ENCODE peak calls at places on chromosomes 4 and X, in nine cellular contexts. B is transverse colon, E is tibial artery, I is upper lobe of right lung, W is heart right ventricle, J is WERI-Rb-1, S is mammary epithelial cell, X is GM12878, R is fibroblast of lung. P is an unnamed sample.

GRCh38 chr4:1113311-1114009 is at the start of gene RNF212:
- DNase-seq in W (peak; percentile 45), R (peak; percentile 5), B (peak; percentile 36), J (no peak), S (no peak), I (peak; percentile 83), X (no peak), E (no peak), P (no peak)

GRCh38 chr4:186871856-186872255 is 148.2 kb upstream of the FAT1 start:
- DNase-seq in E (no peak), B (no peak), I (no peak), R (no peak), J (no peak), S (no peak), X (no peak), W (no peak), P (no peak)

GRCh38 chrX:1661048-1661921 is 46.4 kb downstream of the ASMT start:
- DNase-seq in B (peak; percentile 68), J (peak; percentile 72), S (peak; percentile 12), X (peak; percentile 98), W (no peak), R (no peak), I (peak; percentile 79), E (peak; percentile 25), P (no peak)

GRCh38 chr4:122973465-122973864 is 51.1 kb upstream of the NUDT6 start:
- DNase-seq in B (no peak), W (no peak), E (no peak), S (no peak), J (no peak), R (no peak), X (no peak), I (no peak), P (no peak)

GRCh38 chr4:171281359-171281758 is 531.8 kb upstream of the GALNTL6 start:
- DNase-seq in S (no peak), I (no peak), E (no peak), X (no peak), B (no peak), J (no peak), W (no peak), R (no peak), P (no peak)

GRCh38 chr4:157992038-157992706 is 180.7 kb downstream of the GASK1B start:
- DNase-seq in B (no peak), I (no peak), X (no peak), R (peak; percentile 62), E (no peak), W (no peak), S (peak; percentile 58), J (peak; percentile 46), P (peak; percentile 52)

GRCh38 chrX:112056886-112057285 is 25.7 kb downstream of the TRPC5 start:
- DNase-seq in R (no peak), W (no peak), X (peak; percentile 13), I (no peak), E (no peak), S (no peak), J (no peak), B (no peak), P (no peak)

GRCh38 chr4:102089850-102090621 is 255.2 kb downstream of the SLC39A8 start:
- DNase-seq in J (no peak), X (no peak), R (no peak), E (no peak), S (no peak), I (no peak), W (no peak), B (no peak), P (no peak)

GRCh38 chr4:82428969-82429727 is 1.1 kb downstream of the HNRNPDL start:
- DNase-seq in S (peak; percentile 91), X (peak; percentile 52), W (peak; percentile 95), J (peak; percentile 91), I (peak; percentile 97), R (peak; percentile 78), B (peak; percentile 95), E (peak; percentile 86), P (peak; percentile 96)

GRCh38 chr4:88743696-88744095 is 46.1 kb upstream of the NAP1L5 start:
- DNase-seq in W (no peak), R (peak; percentile 95), B (no peak), S (no peak), J (no peak), X (no peak), E (no peak), I (no peak), P (no peak)

GRCh38 chrX:129682979-129683378 is 28.2 kb upstream of the APLN start:
- DNase-seq in X (no peak), R (no peak), E (no peak), W (no peak), B (no peak), J (no peak), S (no peak), I (no peak), P (no peak)

GRCh38 chr4:159141193-159141592 is 38.3 kb downstream of the RAPGEF2 start:
- DNase-seq in R (peak; percentile 74), J (no peak), W (no peak), E (no peak), X (no peak), S (no peak), B (no peak), I (no peak), P (no peak)

GRCh38 chr4:153067376-153067775 is 131.3 kb downstream of the FHDC1 start:
- DNase-seq in W (no peak), R (peak; percentile 57), B (peak; percentile 34), I (no peak), J (no peak), X (no peak), S (peak; percentile 24), E (no peak), P (peak; percentile 73)

GRCh38 chr4:100483796-100484195 is 34.0 kb downstream of the EMCN start:
- DNase-seq in B (no peak), X (no peak), I (no peak), W (no peak), S (no peak), R (no peak), J (no peak), E (no peak), P (no peak)

DNA sequence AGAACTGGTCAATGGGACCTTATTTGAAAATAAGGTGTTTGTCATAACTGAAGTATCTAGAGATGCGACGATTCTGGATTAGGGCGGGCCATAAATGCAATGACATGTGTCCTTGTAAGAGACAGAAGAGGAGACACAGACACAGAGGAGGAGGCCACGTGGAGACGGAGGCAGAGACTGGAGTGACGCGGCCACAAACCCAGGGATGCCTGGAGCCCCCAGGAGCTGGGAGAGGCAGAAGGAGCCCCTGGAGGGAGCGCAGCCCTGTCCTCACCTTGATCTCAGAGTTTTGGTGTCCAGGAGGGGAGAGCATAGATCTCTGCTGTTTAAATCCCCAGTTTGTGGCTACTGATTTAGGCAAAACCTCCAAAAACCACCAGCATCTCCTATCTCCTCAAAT is 5.0 kb downstream of the GTPBP6 start:
- DNase-seq in S (no peak), B (no peak), E (no peak), I (no peak), J (no peak), X (no peak), R (no peak), W (no peak), P (no peak)
- H3K36me3 ChIP-seq in S (peaks cover 4% of the 10 kb centered on the region), B (no peaks in the 10 kb centered on the region), E (peaks cover 47% of the 10 kb centered on the region), I (peaks cover 56% of the 10 kb centered on the region), J (peaks cover 53% of the 10 kb centered on the region), X (peaks cover 8% of the 10 kb centered on the region), R (peaks cover 31% of the 10 kb centered on the region), W (peaks cover 67% of the 10 kb centered on the region), P (peaks cover 10% of the 10 kb centered on the region)

DNA sequence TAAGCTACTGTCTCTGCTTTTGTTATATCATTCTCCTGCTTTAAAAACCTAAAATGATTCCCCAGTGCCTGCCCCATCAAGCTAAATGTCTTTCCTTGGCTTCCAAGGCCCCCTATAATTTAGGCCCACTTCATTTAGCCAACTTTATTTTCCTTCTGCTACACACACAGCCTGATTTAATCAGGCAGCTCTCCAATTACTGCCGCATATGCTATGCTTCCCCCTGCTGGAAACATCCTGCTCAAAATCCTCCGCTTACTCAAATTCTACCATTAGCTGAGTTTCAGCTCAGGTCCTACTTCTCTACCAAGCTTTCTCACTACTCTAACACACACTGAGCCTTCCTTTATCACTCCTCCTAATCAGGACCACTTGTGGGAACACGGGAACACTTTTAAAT is 17.0 kb downstream of the LAMP2 start:
- DNase-seq in R (peak; percentile 32), W (no peak), S (no peak), I (no peak), B (no peak), E (no peak), X (no peak), J (peak; percentile 13), P (no peak)
- TF ChIP-seq CTCF in R (peak; percentile 35), W (peak; percentile 28), S (peak; percentile 58), I (no peak), B (no peak), E (no peak), X (peak; percentile 8), J (peak; percentile 43), P (peak; percentile 37)

DNA sequence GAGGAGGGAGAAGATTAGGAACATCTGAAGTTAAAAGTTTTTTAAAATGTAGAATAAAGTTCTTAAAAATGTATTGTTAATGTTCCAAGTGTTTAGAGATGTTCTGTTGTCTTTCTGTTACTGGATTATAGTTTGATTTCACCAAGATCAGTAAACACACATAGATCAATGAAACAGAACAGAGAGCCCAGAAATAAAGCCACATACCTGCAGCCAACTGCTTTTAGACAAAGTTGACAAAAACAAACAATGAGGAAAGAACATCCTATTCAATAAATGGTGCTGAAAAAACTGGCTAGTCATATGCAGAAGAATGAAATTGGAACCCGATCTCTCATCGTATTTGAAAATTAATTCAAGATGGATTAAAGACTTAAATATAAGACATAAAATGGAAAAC is 966.3 kb upstream of the POU3F4 start:
- DNase-seq in B (no peak), S (no peak), I (no peak), X (no peak), W (no peak), J (no peak), E (no peak), R (no peak), P (no peak)
- H3K36me3 ChIP-seq in B (no peaks in the 10 kb centered on the region), S (no peaks in the 10 kb centered on the region), I (no peaks in the 10 kb centered on the region), X (no peaks in the 10 kb centered on the region), W (no peaks in the 10 kb centered on the region), J (no peaks in the 10 kb centered on the region), E (no peaks in the 10 kb centered on the region), R (no peaks in the 10 kb centered on the region), P (no peaks in the 10 kb centered on the region)

GRCh38 chr4:26127851-26128337 is 192.9 kb upstream of the RBPJ start:
- DNase-seq in B (no peak), X (no peak), E (no peak), J (no peak), I (no peak), S (peak; percentile 76), R (no peak), W (no peak), P (no peak)
- TF ChIP-seq CTCF in B (no peak), X (no peak), E (no peak), J (no peak), I (no peak), S (peak; percentile 46), R (no peak), W (no peak), P (no peak)